ENCODE peak calls at places on chromosomes 13 and 19, in four cellular contexts. T is vagina, N is breast epithelium, A is K562. C is an unnamed sample.

GRCh38 chr19:55657004-55657747 is 2.3 kb downstream of the U2AF2 start:
- DNase-seq in T (no peak), N (no peak), A (peak), C (no peak)

GRCh38 chr19:11856568-11857264 is 8.2 kb downstream of the ZNF439 start:
- DNase-seq in T (no peak), N (no peak), A (no peak), C (no peak)

GRCh38 chr13:48437381-48437780 is 24.5 kb upstream of the LPAR6 start:
- DNase-seq in T (no peak), N (no peak), A (no peak), C (no peak)

GRCh38 chr13:30551194-30551593 is 66.5 kb upstream of the USPL1 start:
- DNase-seq in T (no peak), N (no peak), A (peak), C (peak)

GRCh38 chr13:44497801-44498200 is 78.3 kb downstream of the TSC22D1 start:
- DNase-seq in T (no peak), N (no peak), A (no peak), C (no peak)

GRCh38 chr13:26022538-26023292 is 29.1 kb downstream of the SHISA2 start:
- DNase-seq in T (peak), N (peak), A (no peak), C (no peak)

GRCh38 chr19:34428549-34429285 is 536 bp downstream of the UBA2 start:
- DNase-seq in T (no peak), N (no peak), A (peak), C (peak)

GRCh38 chr19:3599776-3600183 is 6.9 kb downstream of the TBXA2R start:
- DNase-seq in T (no peak), N (no peak), A (no peak), C (peak)

GRCh38 chr13:59444210-59444857 is 719.4 kb downstream of the DIAPH3 start:
- DNase-seq in T (no peak), N (no peak), A (no peak), C (no peak)

GRCh38 chr13:110813646-110814624 is 100.4 kb downstream of the ING1 start:
- DNase-seq in T (peak), N (no peak), A (no peak), C (no peak)

GRCh38 chr13:89565711-89566110 is 1781.8 kb upstream of the MIR17HG start:
- DNase-seq in T (no peak), N (no peak), A (no peak), C (no peak)

GRCh38 chr19:14315433-14315832 is 65.8 kb upstream of the ADGRE5 start:
- DNase-seq in T (no peak), N (no peak), A (no peak), C (no peak)

GRCh38 chr19:14699641-14700040 is 9.8 kb downstream of the ZNF333 start:
- DNase-seq in T (no peak), N (no peak), A (no peak), C (no peak)

GRCh38 chr19:47253467-47253881 is 2.9 kb upstream of the CCDC9 start:
- DNase-seq in T (no peak), N (no peak), A (no peak), C (no peak)
- TF ChIP-seq POLR2AphosphoS5 in T (no peak), N (no peak), A (no peak), C (no peak)

GRCh38 chr19:41452584-41453275 is 9.8 kb downstream of the ERICH4 start:
- DNase-seq in T (no peak), N (no peak), A (no peak), C (no peak)

GRCh38 chr19:41445575-41445974 is 2.6 kb downstream of the ERICH4 start:
- DNase-seq in T (no peak), N (no peak), A (no peak), C (no peak)

GRCh38 chr19:41447732-41448332 is 4.9 kb downstream of the ERICH4 start:
- DNase-seq in T (no peak), N (no peak), A (no peak), C (no peak)

GRCh38 chr19:41449865-41450178 is 6.9 kb downstream of the ERICH4 start:
- DNase-seq in T (no peak), N (no peak), A (no peak), C (no peak)

GRCh38 chr19:41449079-41449864 is 6.3 kb downstream of the ERICH4 start:
- DNase-seq in T (no peak), N (peak), A (peak), C (peak)
- TF ChIP-seq POLR2AphosphoS5 in T (no peak), N (peak), A (no peak), C (no peak)

GRCh38 chr19:1855040-1855827 is 7.0 kb upstream of the REXO1 start:
- DNase-seq in T (no peak), N (peak), A (peak), C (peak)
- TF ChIP-seq POLR2AphosphoS5 in T (no peak), N (no peak), A (peak), C (peak)

DNA sequence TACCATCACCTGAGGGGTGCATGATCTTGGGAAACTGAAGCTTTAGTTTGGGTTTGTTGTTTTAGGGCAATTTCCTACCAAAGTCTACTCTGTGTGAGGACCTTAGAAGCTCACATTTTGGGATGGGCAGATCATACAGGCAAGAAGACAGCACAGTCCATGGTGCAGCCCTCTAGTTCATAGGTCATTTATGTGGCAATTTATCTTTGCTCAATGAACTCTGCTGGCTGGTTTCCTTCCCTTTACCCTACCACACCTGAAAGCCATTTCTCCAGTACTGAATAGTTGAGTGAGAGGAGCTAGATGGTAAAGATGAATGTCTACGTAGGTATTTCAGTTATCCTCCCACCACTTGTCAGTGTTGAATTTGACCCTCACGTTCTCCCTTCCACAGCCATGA is 87.5 kb upstream of the KLF12 start:
- DNase-seq in T (no peak), N (no peak), A (no peak), C (no peak)
- TF ChIP-seq POLR2AphosphoS5 in T (no peak), N (no peak), A (no peak), C (no peak)

DNA sequence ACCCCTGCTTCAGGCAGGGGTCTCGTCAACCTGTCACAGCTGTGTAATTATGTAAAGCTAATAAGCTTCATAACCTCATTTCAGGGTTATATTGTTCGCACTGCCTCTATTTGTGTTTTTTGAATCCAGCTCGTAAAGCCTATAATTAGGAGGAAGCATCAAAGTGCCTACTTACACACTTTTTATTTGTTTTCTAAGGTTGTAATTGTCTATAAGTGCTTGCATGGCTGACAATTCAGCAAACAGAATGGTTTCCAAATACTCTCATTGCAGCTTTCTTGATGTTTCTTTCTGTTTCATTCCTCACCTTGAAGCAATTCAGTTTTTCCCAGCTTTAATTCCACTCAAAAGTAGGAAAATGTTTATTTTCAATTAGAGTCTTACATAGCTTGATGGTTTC is 336.3 kb downstream of the HS6ST3 start:
- DNase-seq in T (no peak), N (no peak), A (no peak), C (no peak)
- TF ChIP-seq POLR2AphosphoS5 in T (no peak), N (no peak), A (no peak), C (no peak)